ENCODE peak calls at places on chromosome 9, in seven cellular contexts. S is OCI-LY7; A is transverse colon; R is adrenal gland; M is aorta; L is WERI-Rb-1; W is CD4-positive, alpha-beta T cell. X is an unnamed sample. For H3K9me3, the result is how much of the 10 kb centered on the place peaks cover.

GRCh38 chr9:95772320-95773060 is 103.0 kb upstream of the ERCC6L2 start:
- DNase-seq in S (no peak), A (peak), R (no peak), M (no peak), L (peak), W (no peak), X (peak)

GRCh38 chr9:103323699-103324098 is 328.6 kb downstream of the CYLC2 start:
- DNase-seq in S (no peak), A (no peak), R (no peak), M (no peak), L (no peak), W (no peak), X (no peak)

GRCh38 chr9:133233681-133234432 is 24.8 kb upstream of the OBP2B start:
- DNase-seq in S (no peak), A (no peak), R (no peak), M (peak), L (no peak), W (no peak), X (no peak)

GRCh38 chr9:91197232-91198181 is 164.2 kb downstream of the AUH start:
- DNase-seq in S (no peak), A (peak), R (peak), M (no peak), L (no peak), W (no peak), X (peak)

GRCh38 chr9:91164724-91165520 is 196.8 kb downstream of the AUH start:
- DNase-seq in S (no peak), A (peak), R (peak), M (peak), L (no peak), W (peak), X (peak)

GRCh38 chr9:11722957-11723356 is 970.2 kb upstream of the TYRP1 start:
- DNase-seq in S (no peak), A (no peak), R (no peak), M (no peak), L (no peak), W (no peak), X (no peak)

GRCh38 chr9:129145841-129146292 is 32.2 kb downstream of the IER5L start:
- DNase-seq in S (no peak), A (no peak), R (no peak), M (peak), L (no peak), W (no peak), X (peak)

GRCh38 chr9:108543251-108543768 is 312.5 kb downstream of the ACTL7B start:
- DNase-seq in S (no peak), A (no peak), R (no peak), M (no peak), L (no peak), W (no peak), X (no peak)

GRCh38 chr9:94720846-94721549 is 5.5 kb upstream of the AOPEP start:
- DNase-seq in S (no peak), A (no peak), R (no peak), M (no peak), L (no peak), W (no peak), X (no peak)

GRCh38 chr9:31715250-31715649 is 669.2 kb upstream of the ACO1 start:
- DNase-seq in S (no peak), A (no peak), R (no peak), M (no peak), L (peak), W (no peak), X (peak)

GRCh38 chr9:19151425-19152159 is 24.3 kb upstream of the PLIN2 start:
- DNase-seq in S (no peak), A (no peak), R (no peak), M (no peak), L (no peak), W (no peak), X (no peak)

GRCh38 chr9:1514733-1515363 is 464.7 kb downstream of the DMRT2 start:
- DNase-seq in S (no peak), A (no peak), R (no peak), M (no peak), L (no peak), W (no peak), X (no peak)

GRCh38 chr9:1505489-1505888 is 455.3 kb downstream of the DMRT2 start:
- DNase-seq in S (no peak), A (no peak), R (no peak), M (no peak), L (no peak), W (no peak), X (no peak)

GRCh38 chr9:1513105-1513504 is 462.9 kb downstream of the DMRT2 start:
- DNase-seq in S (no peak), A (no peak), R (no peak), M (no peak), L (no peak), W (no peak), X (no peak)

GRCh38 chr9:1514241-1514640 is 464.1 kb downstream of the DMRT2 start:
- DNase-seq in S (no peak), A (no peak), R (no peak), M (no peak), L (no peak), W (no peak), X (peak)

DNA sequence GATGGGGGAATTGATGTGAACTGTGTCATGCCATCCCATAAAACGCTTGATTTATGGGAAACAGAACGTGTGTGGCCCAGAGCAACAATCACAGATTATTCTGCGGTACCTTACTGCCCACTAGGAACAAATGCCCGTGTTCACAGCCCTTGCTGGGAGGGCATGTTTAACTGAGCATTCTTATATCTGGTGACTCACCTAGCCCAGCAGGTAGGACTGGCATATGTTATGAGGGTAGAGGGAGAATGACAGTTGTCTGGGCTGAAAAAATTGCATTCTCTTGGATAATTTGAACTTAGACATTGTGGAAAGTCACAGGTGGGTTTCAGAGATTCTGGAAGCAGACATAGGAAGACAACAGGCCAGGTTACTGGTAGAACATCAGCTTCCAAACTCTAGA is 460.6 kb downstream of the DMRT2 start:
- DNase-seq in S (no peak), A (no peak), R (no peak), M (no peak), L (no peak), W (no peak), X (no peak)
- H3K9me3 ChIP-seq in S (under half), A (under half), R (under half), M (under half), L (under half), W (under half), X (under half)

GRCh38 chr9:22211588-22212360 is 202.7 kb upstream of the CDKN2B start:
- DNase-seq in S (no peak), A (no peak), R (no peak), M (no peak), L (no peak), W (no peak), X (peak)
- H3K27ac ChIP-seq in S (no peak), A (no peak), R (no peak), M (no peak), L (no peak), W (no peak), X (peak)

DNA sequence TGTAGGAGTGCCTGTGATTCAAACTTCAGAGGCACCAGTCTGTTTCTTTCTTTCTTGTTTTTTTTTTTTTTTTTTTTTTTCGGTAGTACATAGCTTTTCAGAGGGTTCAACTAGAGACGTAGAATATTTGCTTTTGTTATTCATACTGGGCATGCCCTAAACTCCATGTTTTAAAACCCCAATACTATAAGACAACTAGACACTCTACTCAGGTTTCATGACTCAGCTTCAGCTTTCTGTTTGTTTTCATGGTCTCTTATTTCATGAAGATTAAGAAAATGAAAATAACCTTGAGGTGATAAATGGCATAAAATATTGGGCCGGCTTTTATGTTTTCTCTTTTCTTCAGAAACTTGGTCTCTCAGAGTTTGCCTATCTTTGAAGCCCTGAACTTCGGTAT is 2126.4 kb upstream of the ACO1 start:
- DNase-seq in S (no peak), A (no peak), R (no peak), M (no peak), L (no peak), W (no peak), X (peak)
- H3K9me3 ChIP-seq in S (under half), A (under half), R (under half), M (under half), L (under half), W (under half), X (under half)

GRCh38 chr9:126842977-126843799 is 17.3 kb upstream of the ZBTB34 start:
- DNase-seq in S (no peak), A (no peak), R (no peak), M (no peak), L (no peak), W (no peak), X (no peak)
- H3K27ac ChIP-seq in S (no peak), A (no peak), R (no peak), M (no peak), L (no peak), W (no peak), X (no peak)

GRCh38 chr9:38453835-38454234 is 29.6 kb upstream of the IGFBPL1 start:
- DNase-seq in S (no peak), A (no peak), R (no peak), M (no peak), L (no peak), W (no peak), X (no peak)
- H3K9me3 ChIP-seq in S (under half), A (under half), R (under half), M (under half), L (under half), W (under half), X (under half)

DNA sequence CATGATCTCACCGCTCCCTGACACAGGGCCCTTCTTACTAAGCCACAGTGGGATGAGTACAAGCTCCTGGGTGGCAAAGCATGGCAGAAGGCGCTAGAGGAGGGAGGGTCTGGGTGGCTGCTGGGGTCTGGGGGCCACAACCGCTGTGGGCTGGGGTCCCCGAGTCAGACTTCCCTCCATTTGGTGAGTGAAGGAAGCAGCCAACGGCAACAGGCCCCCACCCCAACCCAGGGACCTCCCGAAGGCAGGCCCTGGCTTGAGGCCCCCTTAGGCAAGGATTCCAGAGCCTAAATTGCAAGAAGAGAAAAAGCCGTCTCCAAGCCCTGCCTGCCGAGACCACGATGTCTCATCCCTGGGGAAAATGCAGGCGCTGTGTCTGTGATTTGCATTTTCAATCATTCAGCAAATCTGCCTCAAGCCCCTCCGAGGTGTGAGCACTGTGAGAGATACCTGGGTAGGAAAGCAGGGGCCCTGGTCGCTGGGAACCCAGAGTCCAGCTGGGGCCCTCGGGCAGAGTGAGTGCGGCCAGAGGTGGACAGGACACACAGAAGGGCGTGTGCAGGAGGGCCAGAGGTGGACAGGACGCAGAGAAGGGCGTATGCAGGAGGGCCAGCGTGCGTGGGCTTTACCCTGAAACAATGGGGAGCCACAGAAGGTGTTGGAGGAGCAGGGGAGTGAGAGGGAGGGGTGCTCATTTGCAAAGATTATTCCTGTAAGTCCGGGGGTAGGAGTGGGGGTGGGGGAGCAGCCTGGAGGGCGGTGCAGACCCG is 135.7 kb downstream of the OLFM1 start:
- DNase-seq in S (no peak), A (no peak), R (no peak), M (peak), L (no peak), W (no peak), X (no peak)
- H3K27ac ChIP-seq in S (no peak), A (no peak), R (no peak), M (no peak), L (no peak), W (no peak), X (no peak)

GRCh38 chr9:65405253-65405652 is 120.2 kb upstream of the FOXD4L5 start:
- DNase-seq in S (no peak), A (no peak), R (no peak), M (peak), L (no peak), W (no peak), X (no peak)

GRCh38 chr9:65411336-65411735 is 126.3 kb upstream of the FOXD4L5 start:
- DNase-seq in S (no peak), A (no peak), R (no peak), M (no peak), L (no peak), W (no peak), X (no peak)

GRCh38 chr9:65410926-65411325 is 125.9 kb upstream of the FOXD4L5 start:
- DNase-seq in S (no peak), A (no peak), R (no peak), M (no peak), L (no peak), W (no peak), X (no peak)

GRCh38 chr9:65411901-65412300 is 126.9 kb upstream of the FOXD4L5 start:
- DNase-seq in S (no peak), A (no peak), R (no peak), M (no peak), L (no peak), W (no peak), X (no peak)

GRCh38 chr9:65409471-65409980 is 124.5 kb upstream of the FOXD4L5 start:
- DNase-seq in S (no peak), A (no peak), R (no peak), M (no peak), L (no peak), W (no peak), X (no peak)
- H3K9me3 ChIP-seq in S (under half), A (under half), R (under half), M (under half), L (under half), W (under half), X (under half)

GRCh38 chr9:122302541-122302940 is 37.9 kb downstream of the MRRF start:
- DNase-seq in S (no peak), A (no peak), R (no peak), M (no peak), L (no peak), W (no peak), X (peak)

GRCh38 chr9:122309861-122310260 is 45.2 kb downstream of the MRRF start:
- DNase-seq in S (no peak), A (no peak), R (no peak), M (no peak), L (no peak), W (no peak), X (no peak)

GRCh38 chr9:122307925-122308324 is 43.2 kb downstream of the MRRF start:
- DNase-seq in S (no peak), A (no peak), R (no peak), M (no peak), L (no peak), W (no peak), X (no peak)

GRCh38 chr9:122307036-122307435 is 42.4 kb downstream of the MRRF start:
- DNase-seq in S (no peak), A (no peak), R (no peak), M (no peak), L (no peak), W (no peak), X (no peak)
- H3K27ac ChIP-seq in S (no peak), A (no peak), R (no peak), M (no peak), L (no peak), W (no peak), X (no peak)

GRCh38 chr9:116260531-116260930 is 106.9 kb downstream of the PAPPA start:
- DNase-seq in S (no peak), A (no peak), R (no peak), M (no peak), L (no peak), W (no peak), X (no peak)
- H3K9me3 ChIP-seq in S (under half), A (under half), R (under half), M (under half), L (under half), W (under half), X (under half)

GRCh38 chr9:68873179-68873578 is 140.7 kb downstream of the PRKACG start:
- DNase-seq in S (no peak), A (no peak), R (no peak), M (no peak), L (no peak), W (no peak), X (no peak)

GRCh38 chr9:68878450-68878849 is 135.5 kb downstream of the PRKACG start:
- DNase-seq in S (no peak), A (no peak), R (no peak), M (no peak), L (no peak), W (no peak), X (no peak)

GRCh38 chr9:68872026-68872501 is 141.8 kb downstream of the PRKACG start:
- DNase-seq in S (no peak), A (no peak), R (peak), M (no peak), L (no peak), W (no peak), X (no peak)

GRCh38 chr9:68877219-68877618 is 136.7 kb downstream of the PRKACG start:
- DNase-seq in S (no peak), A (no peak), R (no peak), M (no peak), L (no peak), W (no peak), X (no peak)

DNA sequence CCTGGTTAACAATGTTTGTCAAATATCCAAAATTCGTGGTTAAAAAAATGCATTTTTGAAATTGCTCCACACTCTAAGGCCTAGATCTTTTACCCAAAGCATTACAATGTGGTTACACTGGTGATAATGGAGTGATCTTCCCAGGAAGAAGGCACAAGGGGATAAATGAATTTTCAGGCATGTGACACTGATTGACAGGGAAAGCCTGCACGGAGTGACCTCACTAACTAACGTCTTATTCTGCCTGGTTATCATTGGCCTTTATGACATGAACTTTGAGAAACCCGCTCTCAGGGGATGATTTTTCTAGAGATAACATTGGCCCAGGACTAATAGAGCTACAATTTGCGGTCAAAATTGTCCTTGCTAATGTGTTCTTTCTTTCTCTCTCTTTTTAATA is 137.6 kb downstream of the PRKACG start:
- DNase-seq in S (no peak), A (no peak), R (no peak), M (no peak), L (no peak), W (no peak), X (no peak)
- H3K27ac ChIP-seq in S (no peak), A (no peak), R (no peak), M (no peak), L (no peak), W (no peak), X (no peak)

X was measured in SJCRH30.